ENCODE peak calls at places on chromosomes 6 and 20, in eight cellular contexts. One of them, this sample, is unnamed.

GRCh38 chr20:3777726-3778629 is 3.3 kb downstream of the SPEF1 start:
- DNase-seq in stimulated activated CD8-positive, alpha-beta memory T cell treated with anti-CD3 and anti-CD28 coated beads, Interleukin-12 subunit alpha, Interleukin-12 subunit beta, amount 100 ng/mL, for 1 hour: no peak
- DNase-seq in CMK: no peak
- DNase-seq in heart right ventricle: peak
- DNase-seq in NCI-H510A treated with DMSO at 0.1 percent for 48 hours: peak
- DNase-seq in brain pericyte: no peak
- DNase-seq in ascending aorta: no peak
- DNase-seq in cardiac muscle cell: peak
- DNase-seq in this sample: no peak

GRCh38 chr6:1436334-1437306 is 47.2 kb downstream of the FOXF2 start:
- DNase-seq in CMK: no peak
- DNase-seq in ascending aorta: no peak
- DNase-seq in heart right ventricle: no peak
- DNase-seq in stimulated activated CD8-positive, alpha-beta memory T cell treated with anti-CD3 and anti-CD28 coated beads, Interleukin-12 subunit alpha, Interleukin-12 subunit beta, amount 100 ng/mL, for 1 hour: peak
- DNase-seq in brain pericyte: peak
- DNase-seq in cardiac muscle cell: peak
- DNase-seq in NCI-H510A treated with DMSO at 0.1 percent for 48 hours: peak
- DNase-seq in this sample: no peak

GRCh38 chr20:54068495-54068894 is 1.9 kb downstream of the BCAS1 start:
- DNase-seq in cardiac muscle cell: no peak
- DNase-seq in CMK: no peak
- DNase-seq in stimulated activated CD8-positive, alpha-beta memory T cell treated with anti-CD3 and anti-CD28 coated beads, Interleukin-12 subunit alpha, Interleukin-12 subunit beta, amount 100 ng/mL, for 1 hour: no peak
- DNase-seq in brain pericyte: no peak
- DNase-seq in ascending aorta: no peak
- DNase-seq in NCI-H510A treated with DMSO at 0.1 percent for 48 hours: no peak
- DNase-seq in heart right ventricle: no peak
- DNase-seq in this sample: no peak

GRCh38 chr20:57848282-57848681 is 138.5 kb upstream of the PMEPA1 start:
- DNase-seq in heart right ventricle: no peak
- DNase-seq in stimulated activated CD8-positive, alpha-beta memory T cell treated with anti-CD3 and anti-CD28 coated beads, Interleukin-12 subunit alpha, Interleukin-12 subunit beta, amount 100 ng/mL, for 1 hour: no peak
- DNase-seq in cardiac muscle cell: no peak
- DNase-seq in ascending aorta: no peak
- DNase-seq in NCI-H510A treated with DMSO at 0.1 percent for 48 hours: no peak
- DNase-seq in brain pericyte: no peak
- DNase-seq in CMK: no peak
- DNase-seq in this sample: no peak

GRCh38 chr20:23340524-23340923 is 10.1 kb upstream of the NXT1 start:
- DNase-seq in CMK: no peak
- DNase-seq in ascending aorta: no peak
- DNase-seq in NCI-H510A treated with DMSO at 0.1 percent for 48 hours: peak
- DNase-seq in stimulated activated CD8-positive, alpha-beta memory T cell treated with anti-CD3 and anti-CD28 coated beads, Interleukin-12 subunit alpha, Interleukin-12 subunit beta, amount 100 ng/mL, for 1 hour: no peak
- DNase-seq in heart right ventricle: peak
- DNase-seq in brain pericyte: peak
- DNase-seq in cardiac muscle cell: peak
- DNase-seq in this sample: no peak

GRCh38 chr20:4161447-4162251 is 146.3 kb upstream of the RNF24 start:
- DNase-seq in heart right ventricle: no peak
- DNase-seq in cardiac muscle cell: no peak
- DNase-seq in brain pericyte: no peak
- DNase-seq in ascending aorta: no peak
- DNase-seq in CMK: no peak
- DNase-seq in NCI-H510A treated with DMSO at 0.1 percent for 48 hours: peak
- DNase-seq in stimulated activated CD8-positive, alpha-beta memory T cell treated with anti-CD3 and anti-CD28 coated beads, Interleukin-12 subunit alpha, Interleukin-12 subunit beta, amount 100 ng/mL, for 1 hour: no peak
- DNase-seq in this sample: no peak

GRCh38 chr6:157879873-157880254 is 56.8 kb downstream of the SNX9 start:
- DNase-seq in CMK: no peak
- DNase-seq in cardiac muscle cell: peak
- DNase-seq in NCI-H510A treated with DMSO at 0.1 percent for 48 hours: no peak
- DNase-seq in ascending aorta: no peak
- DNase-seq in heart right ventricle: no peak
- DNase-seq in stimulated activated CD8-positive, alpha-beta memory T cell treated with anti-CD3 and anti-CD28 coated beads, Interleukin-12 subunit alpha, Interleukin-12 subunit beta, amount 100 ng/mL, for 1 hour: no peak
- DNase-seq in brain pericyte: no peak
- DNase-seq in this sample: no peak

GRCh38 chr6:31837612-31838553 is 10.3 kb downstream of the HSPA1B start:
- DNase-seq in heart right ventricle: no peak
- DNase-seq in NCI-H510A treated with DMSO at 0.1 percent for 48 hours: no peak
- DNase-seq in brain pericyte: no peak
- DNase-seq in ascending aorta: no peak
- DNase-seq in cardiac muscle cell: no peak
- DNase-seq in CMK: no peak
- DNase-seq in stimulated activated CD8-positive, alpha-beta memory T cell treated with anti-CD3 and anti-CD28 coated beads, Interleukin-12 subunit alpha, Interleukin-12 subunit beta, amount 100 ng/mL, for 1 hour: no peak
- DNase-seq in this sample: no peak

GRCh38 chr6:119204744-119205143 is 126.3 kb upstream of the FAM184A start:
- DNase-seq in cardiac muscle cell: no peak
- DNase-seq in brain pericyte: no peak
- DNase-seq in heart right ventricle: no peak
- DNase-seq in stimulated activated CD8-positive, alpha-beta memory T cell treated with anti-CD3 and anti-CD28 coated beads, Interleukin-12 subunit alpha, Interleukin-12 subunit beta, amount 100 ng/mL, for 1 hour: no peak
- DNase-seq in ascending aorta: no peak
- DNase-seq in CMK: no peak
- DNase-seq in NCI-H510A treated with DMSO at 0.1 percent for 48 hours: no peak
- DNase-seq in this sample: no peak

GRCh38 chr20:49957487-49957938 is 21.3 kb downstream of the RNF114 start:
- DNase-seq in ascending aorta: no peak
- DNase-seq in NCI-H510A treated with DMSO at 0.1 percent for 48 hours: no peak
- DNase-seq in cardiac muscle cell: no peak
- DNase-seq in stimulated activated CD8-positive, alpha-beta memory T cell treated with anti-CD3 and anti-CD28 coated beads, Interleukin-12 subunit alpha, Interleukin-12 subunit beta, amount 100 ng/mL, for 1 hour: no peak
- DNase-seq in CMK: no peak
- DNase-seq in brain pericyte: no peak
- DNase-seq in heart right ventricle: no peak
- DNase-seq in this sample: no peak

GRCh38 chr6:53828215-53828614 is 33.4 kb downstream of the LRRC1 start:
- DNase-seq in stimulated activated CD8-positive, alpha-beta memory T cell treated with anti-CD3 and anti-CD28 coated beads, Interleukin-12 subunit alpha, Interleukin-12 subunit beta, amount 100 ng/mL, for 1 hour: no peak
- DNase-seq in NCI-H510A treated with DMSO at 0.1 percent for 48 hours: no peak
- DNase-seq in CMK: no peak
- DNase-seq in heart right ventricle: no peak
- DNase-seq in cardiac muscle cell: no peak
- DNase-seq in brain pericyte: no peak
- DNase-seq in ascending aorta: no peak
- DNase-seq in this sample: no peak

GRCh38 chr20:54267510-54268003 is 59.7 kb downstream of the PFDN4 start:
- DNase-seq in cardiac muscle cell: no peak
- DNase-seq in heart right ventricle: no peak
- DNase-seq in brain pericyte: no peak
- DNase-seq in NCI-H510A treated with DMSO at 0.1 percent for 48 hours: peak
- DNase-seq in ascending aorta: no peak
- DNase-seq in CMK: no peak
- DNase-seq in stimulated activated CD8-positive, alpha-beta memory T cell treated with anti-CD3 and anti-CD28 coated beads, Interleukin-12 subunit alpha, Interleukin-12 subunit beta, amount 100 ng/mL, for 1 hour: no peak
- DNase-seq in this sample: no peak

GRCh38 chr6:31888281-31889258 is 8.9 kb downstream of the EHMT2 start:
- DNase-seq in ascending aorta: no peak
- DNase-seq in cardiac muscle cell: peak
- DNase-seq in brain pericyte: no peak
- DNase-seq in NCI-H510A treated with DMSO at 0.1 percent for 48 hours: no peak
- DNase-seq in CMK: no peak
- DNase-seq in heart right ventricle: peak
- DNase-seq in stimulated activated CD8-positive, alpha-beta memory T cell treated with anti-CD3 and anti-CD28 coated beads, Interleukin-12 subunit alpha, Interleukin-12 subunit beta, amount 100 ng/mL, for 1 hour: no peak
- DNase-seq in this sample: no peak

GRCh38 chr6:88650029-88650619 is 313.3 kb downstream of the RNGTT start:
- DNase-seq in brain pericyte: no peak
- DNase-seq in CMK: no peak
- DNase-seq in ascending aorta: no peak
- DNase-seq in NCI-H510A treated with DMSO at 0.1 percent for 48 hours: no peak
- DNase-seq in heart right ventricle: no peak
- DNase-seq in stimulated activated CD8-positive, alpha-beta memory T cell treated with anti-CD3 and anti-CD28 coated beads, Interleukin-12 subunit alpha, Interleukin-12 subunit beta, amount 100 ng/mL, for 1 hour: no peak
- DNase-seq in cardiac muscle cell: no peak
- DNase-seq in this sample: no peak

GRCh38 chr20:34526466-34526865 is 10.2 kb downstream of the DYNLRB1 start:
- DNase-seq in cardiac muscle cell: no peak
- DNase-seq in NCI-H510A treated with DMSO at 0.1 percent for 48 hours: no peak
- DNase-seq in brain pericyte: no peak
- DNase-seq in heart right ventricle: no peak
- DNase-seq in CMK: no peak
- DNase-seq in ascending aorta: no peak
- DNase-seq in stimulated activated CD8-positive, alpha-beta memory T cell treated with anti-CD3 and anti-CD28 coated beads, Interleukin-12 subunit alpha, Interleukin-12 subunit beta, amount 100 ng/mL, for 1 hour: no peak
- DNase-seq in this sample: no peak

GRCh38 chr6:40265615-40266014 is 321.5 kb downstream of the LRFN2 start:
- DNase-seq in cardiac muscle cell: no peak
- DNase-seq in ascending aorta: no peak
- DNase-seq in NCI-H510A treated with DMSO at 0.1 percent for 48 hours: no peak
- DNase-seq in stimulated activated CD8-positive, alpha-beta memory T cell treated with anti-CD3 and anti-CD28 coated beads, Interleukin-12 subunit alpha, Interleukin-12 subunit beta, amount 100 ng/mL, for 1 hour: no peak
- DNase-seq in brain pericyte: no peak
- DNase-seq in CMK: no peak
- DNase-seq in heart right ventricle: no peak
- DNase-seq in this sample: no peak

GRCh38 chr6:137832110-137832509 is 34.9 kb upstream of the TNFAIP3 start:
- DNase-seq in heart right ventricle: no peak
- DNase-seq in stimulated activated CD8-positive, alpha-beta memory T cell treated with anti-CD3 and anti-CD28 coated beads, Interleukin-12 subunit alpha, Interleukin-12 subunit beta, amount 100 ng/mL, for 1 hour: no peak
- DNase-seq in cardiac muscle cell: no peak
- DNase-seq in ascending aorta: no peak
- DNase-seq in NCI-H510A treated with DMSO at 0.1 percent for 48 hours: no peak
- DNase-seq in brain pericyte: no peak
- DNase-seq in CMK: no peak
- DNase-seq in this sample: no peak

GRCh38 chr6:30881987-30882763 is 2.1 kb upstream of the DDR1 start:
- DNase-seq in brain pericyte: peak
- DNase-seq in cardiac muscle cell: peak
- DNase-seq in heart right ventricle: no peak
- DNase-seq in ascending aorta: no peak
- DNase-seq in NCI-H510A treated with DMSO at 0.1 percent for 48 hours: no peak
- DNase-seq in CMK: no peak
- DNase-seq in stimulated activated CD8-positive, alpha-beta memory T cell treated with anti-CD3 and anti-CD28 coated beads, Interleukin-12 subunit alpha, Interleukin-12 subunit beta, amount 100 ng/mL, for 1 hour: no peak
- DNase-seq in this sample: no peak

GRCh38 chr20:58585753-58586540 is 65.1 kb upstream of the STX16 start:
- DNase-seq in stimulated activated CD8-positive, alpha-beta memory T cell treated with anti-CD3 and anti-CD28 coated beads, Interleukin-12 subunit alpha, Interleukin-12 subunit beta, amount 100 ng/mL, for 1 hour: no peak
- DNase-seq in cardiac muscle cell: no peak
- DNase-seq in brain pericyte: no peak
- DNase-seq in NCI-H510A treated with DMSO at 0.1 percent for 48 hours: no peak
- DNase-seq in heart right ventricle: no peak
- DNase-seq in CMK: no peak
- DNase-seq in ascending aorta: no peak
- DNase-seq in this sample: no peak

GRCh38 chr6:89828988-89829590 is 591 bp upstream of the CASP8AP2 start:
- DNase-seq in NCI-H510A treated with DMSO at 0.1 percent for 48 hours: peak
- DNase-seq in brain pericyte: peak
- DNase-seq in heart right ventricle: no peak
- DNase-seq in ascending aorta: no peak
- DNase-seq in CMK: no peak
- DNase-seq in cardiac muscle cell: no peak
- DNase-seq in stimulated activated CD8-positive, alpha-beta memory T cell treated with anti-CD3 and anti-CD28 coated beads, Interleukin-12 subunit alpha, Interleukin-12 subunit beta, amount 100 ng/mL, for 1 hour: no peak
- DNase-seq in this sample: no peak

GRCh38 chr6:11218477-11218826 is 14.0 kb downstream of the NEDD9 start:
- DNase-seq in heart right ventricle: no peak
- DNase-seq in cardiac muscle cell: no peak
- DNase-seq in stimulated activated CD8-positive, alpha-beta memory T cell treated with anti-CD3 and anti-CD28 coated beads, Interleukin-12 subunit alpha, Interleukin-12 subunit beta, amount 100 ng/mL, for 1 hour: no peak
- DNase-seq in brain pericyte: no peak
- DNase-seq in CMK: no peak
- DNase-seq in ascending aorta: no peak
- DNase-seq in NCI-H510A treated with DMSO at 0.1 percent for 48 hours: no peak
- DNase-seq in this sample: no peak

GRCh38 chr20:8646716-8647115 is 422.2 kb upstream of the PLCB4 start:
- DNase-seq in ascending aorta: no peak
- DNase-seq in brain pericyte: no peak
- DNase-seq in heart right ventricle: no peak
- DNase-seq in cardiac muscle cell: no peak
- DNase-seq in CMK: no peak
- DNase-seq in NCI-H510A treated with DMSO at 0.1 percent for 48 hours: no peak
- DNase-seq in stimulated activated CD8-positive, alpha-beta memory T cell treated with anti-CD3 and anti-CD28 coated beads, Interleukin-12 subunit alpha, Interleukin-12 subunit beta, amount 100 ng/mL, for 1 hour: no peak
- DNase-seq in this sample: no peak

GRCh38 chr6:117018771-117019170 is 141.7 kb downstream of the RFX6 start:
- DNase-seq in heart right ventricle: no peak
- DNase-seq in cardiac muscle cell: no peak
- DNase-seq in ascending aorta: no peak
- DNase-seq in stimulated activated CD8-positive, alpha-beta memory T cell treated with anti-CD3 and anti-CD28 coated beads, Interleukin-12 subunit alpha, Interleukin-12 subunit beta, amount 100 ng/mL, for 1 hour: no peak
- DNase-seq in brain pericyte: no peak
- DNase-seq in CMK: no peak
- DNase-seq in NCI-H510A treated with DMSO at 0.1 percent for 48 hours: no peak
- DNase-seq in this sample: no peak

GRCh38 chr6:79810878-79811277 is 136.5 kb downstream of the ELOVL4 start:
- DNase-seq in stimulated activated CD8-positive, alpha-beta memory T cell treated with anti-CD3 and anti-CD28 coated beads, Interleukin-12 subunit alpha, Interleukin-12 subunit beta, amount 100 ng/mL, for 1 hour: no peak
- DNase-seq in NCI-H510A treated with DMSO at 0.1 percent for 48 hours: peak
- DNase-seq in ascending aorta: no peak
- DNase-seq in cardiac muscle cell: no peak
- DNase-seq in heart right ventricle: no peak
- DNase-seq in brain pericyte: no peak
- DNase-seq in CMK: no peak
- DNase-seq in this sample: no peak

GRCh38 chr6:109321752-109322151 is 60.5 kb downstream of the CD164 start:
- DNase-seq in stimulated activated CD8-positive, alpha-beta memory T cell treated with anti-CD3 and anti-CD28 coated beads, Interleukin-12 subunit alpha, Interleukin-12 subunit beta, amount 100 ng/mL, for 1 hour: no peak
- DNase-seq in cardiac muscle cell: no peak
- DNase-seq in CMK: no peak
- DNase-seq in heart right ventricle: no peak
- DNase-seq in NCI-H510A treated with DMSO at 0.1 percent for 48 hours: no peak
- DNase-seq in ascending aorta: no peak
- DNase-seq in brain pericyte: no peak
- DNase-seq in this sample: no peak

GRCh38 chr20:41395669-41396664 is 29.3 kb upstream of the EMILIN3 start:
- DNase-seq in NCI-H510A treated with DMSO at 0.1 percent for 48 hours: no peak
- DNase-seq in CMK: no peak
- DNase-seq in heart right ventricle: no peak
- DNase-seq in brain pericyte: no peak
- DNase-seq in ascending aorta: no peak
- DNase-seq in cardiac muscle cell: no peak
- DNase-seq in stimulated activated CD8-positive, alpha-beta memory T cell treated with anti-CD3 and anti-CD28 coated beads, Interleukin-12 subunit alpha, Interleukin-12 subunit beta, amount 100 ng/mL, for 1 hour: no peak
- DNase-seq in this sample: no peak

GRCh38 chr20:49210101-49210749 is 9.0 kb upstream of the DDX27 start:
- DNase-seq in ascending aorta: no peak
- DNase-seq in NCI-H510A treated with DMSO at 0.1 percent for 48 hours: no peak
- DNase-seq in CMK: no peak
- DNase-seq in brain pericyte: no peak
- DNase-seq in heart right ventricle: no peak
- DNase-seq in stimulated activated CD8-positive, alpha-beta memory T cell treated with anti-CD3 and anti-CD28 coated beads, Interleukin-12 subunit alpha, Interleukin-12 subunit beta, amount 100 ng/mL, for 1 hour: no peak
- DNase-seq in cardiac muscle cell: no peak
- DNase-seq in this sample: no peak

This sample was measured in GOT3.